ENCODE peak calls at places on chromosomes 16 and 17, in nine cellular contexts. U is suprapubic skin, M is esophagus squamous epithelium, P is body of pancreas, H is H1, E is spleen, W is A549, O is Peyer's patch, Y is uterus. T is an unnamed sample.

GRCh38 chr16:56643080-56643778 is 4.8 kb downstream of the MT1A start:
- DNase-seq in U (peak), M (no peak), P (peak), H (peak), E (peak), W (peak), O (peak), Y (peak), T (peak)

GRCh38 chr16:57970971-57971370 is at the start of gene CNGB1:
- DNase-seq in U (no peak), M (no peak), P (no peak), H (no peak), E (no peak), W (no peak), O (no peak), Y (no peak), T (no peak)

GRCh38 chr17:70862295-70862694 is 693.0 kb downstream of the KCNJ2 start:
- DNase-seq in U (no peak), M (no peak), P (no peak), H (no peak), E (no peak), W (no peak), O (no peak), Y (no peak), T (no peak)

GRCh38 chr16:89506791-89507191 is 1.4 kb upstream of the SPG7 start:
- DNase-seq in U (no peak), M (no peak), P (no peak), H (no peak), E (no peak), W (no peak), O (no peak), Y (no peak), T (no peak)

GRCh38 chr17:38509008-38509771 is 80.9 kb downstream of the ARHGAP23 start:
- DNase-seq in U (peak), M (no peak), P (peak), H (peak), E (peak), W (peak), O (peak), Y (peak), T (peak)

GRCh38 chr17:34581446-34582184 is 2.2 kb downstream of the TMEM132E start:
- DNase-seq in U (no peak), M (no peak), P (no peak), H (no peak), E (no peak), W (no peak), O (no peak), Y (no peak), T (no peak)

GRCh38 chr16:81040837-81041236 is 5.2 kb downstream of the ATMIN start:
- DNase-seq in U (no peak), M (no peak), P (no peak), H (no peak), E (no peak), W (no peak), O (no peak), Y (no peak), T (no peak)

GRCh38 chr16:58053682-58054005 is 28.1 kb downstream of the MMP15 start:
- DNase-seq in U (no peak), M (no peak), P (no peak), H (no peak), E (no peak), W (no peak), O (no peak), Y (no peak), T (no peak)

GRCh38 chr16:19753815-19754643 is 36.0 kb downstream of the IQCK start:
- DNase-seq in U (no peak), M (no peak), P (peak), H (no peak), E (no peak), W (peak), O (no peak), Y (no peak), T (no peak)

GRCh38 chr17:81143200-81143527 is 22.1 kb upstream of the PVALEF start:
- DNase-seq in U (no peak), M (no peak), P (no peak), H (no peak), E (no peak), W (no peak), O (no peak), Y (no peak), T (no peak)

GRCh38 chr16:31120129-31120528 is 2.7 kb downstream of the KAT8 start:
- DNase-seq in U (no peak), M (no peak), P (no peak), H (no peak), E (no peak), W (no peak), O (no peak), Y (no peak), T (no peak)

GRCh38 chr17:68033636-68034451 is 1.7 kb upstream of the KPNA2 start:
- DNase-seq in U (no peak), M (no peak), P (no peak), H (no peak), E (no peak), W (peak), O (no peak), Y (no peak), T (no peak)

GRCh38 chr17:57406131-57406980 is 150.0 kb downstream of the MSI2 start:
- DNase-seq in U (no peak), M (no peak), P (no peak), H (no peak), E (no peak), W (no peak), O (no peak), Y (no peak), T (no peak)

GRCh38 chr17:65467156-65467555 is 94.3 kb downstream of the AXIN2 start:
- DNase-seq in U (no peak), M (no peak), P (no peak), H (no peak), E (no peak), W (no peak), O (no peak), Y (no peak), T (no peak)

GRCh38 chr16:46691720-46692119 is 2.3 kb downstream of the ORC6 start:
- DNase-seq in U (no peak), M (no peak), P (no peak), H (no peak), E (no peak), W (no peak), O (no peak), Y (no peak), T (no peak)

GRCh38 chr17:57138956-57139576 is 54.0 kb downstream of the AKAP1 start:
- DNase-seq in U (no peak), M (no peak), P (no peak), H (no peak), E (no peak), W (peak), O (no peak), Y (no peak), T (no peak)

GRCh38 chr17:40735016-40735415 is 20.1 kb downstream of the KRT25 start:
- DNase-seq in U (no peak), M (no peak), P (no peak), H (no peak), E (no peak), W (no peak), O (no peak), Y (no peak), T (no peak)

DNA sequence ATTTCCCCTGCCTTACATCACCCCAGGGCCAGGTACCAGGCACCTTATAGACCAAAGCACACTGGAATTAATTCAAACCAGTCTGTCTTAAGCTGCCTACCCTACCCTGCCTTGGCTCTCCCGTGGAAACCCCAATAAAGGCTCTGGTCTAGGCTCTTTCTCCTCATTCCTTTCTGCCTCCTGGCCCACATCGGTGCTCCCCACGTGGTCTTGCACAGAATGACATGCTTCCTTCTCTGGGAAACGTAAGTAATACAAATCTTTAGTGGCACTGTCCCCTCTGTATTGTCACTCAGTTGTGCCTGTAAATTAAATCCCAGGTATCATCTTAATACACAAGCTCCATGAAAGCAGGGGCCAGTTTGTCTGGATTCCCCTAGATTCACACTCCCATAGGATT is 16.6 kb downstream of the KRT25 start:
- DNase-seq in U (no peak), M (no peak), P (no peak), H (no peak), E (no peak), W (no peak), O (no peak), Y (no peak), T (no peak)
- TF ChIP-seq CTCF in U (no peak), M (no peak), P (no peak), H (no peak), E (no peak), W (no peak), O (no peak), Y (no peak), T (no peak)

GRCh38 chr17:33464669-33465275 is 171.7 kb upstream of the ASIC2 start:
- DNase-seq in U (no peak), M (no peak), P (no peak), H (no peak), E (no peak), W (no peak), O (no peak), Y (no peak), T (no peak)
- H3K27ac ChIP-seq in U (no peak), M (no peak), P (no peak), H (no peak), E (no peak), W (no peak), O (no peak), Y (no peak), T (no peak)

GRCh38 chr17:69093279-69093789 is 32.6 kb upstream of the ABCA9 start:
- DNase-seq in U (no peak), M (no peak), P (peak), H (no peak), E (no peak), W (no peak), O (no peak), Y (no peak), T (no peak)
- TF ChIP-seq POLR2A in U (no peak), M (no peak), P (no peak), H (no peak), E (no peak), W (no peak), O (no peak), Y (no peak), T (no peak)

GRCh38 chr16:87056083-87056482 is 261.1 kb downstream of the C16orf95 start:
- DNase-seq in U (peak), M (no peak), P (no peak), H (no peak), E (no peak), W (peak), O (no peak), Y (no peak), T (no peak)
- TF ChIP-seq CTCF in U (no peak), M (no peak), P (no peak), H (peak), E (no peak), W (no peak), O (no peak), Y (no peak), T (no peak)

GRCh38 chr16:15038689-15039088 is 17.2 kb downstream of the NTAN1 start:
- DNase-seq in U (no peak), M (no peak), P (no peak), H (no peak), E (no peak), W (no peak), O (peak), Y (no peak), T (no peak)

GRCh38 chr16:15044286-15044685 is 11.6 kb downstream of the NTAN1 start:
- DNase-seq in U (no peak), M (no peak), P (no peak), H (no peak), E (no peak), W (no peak), O (no peak), Y (no peak), T (no peak)

GRCh38 chr16:15037745-15038144 is 18.1 kb downstream of the NTAN1 start:
- DNase-seq in U (no peak), M (no peak), P (no peak), H (no peak), E (no peak), W (no peak), O (peak), Y (no peak), T (no peak)

GRCh38 chr16:15043344-15043743 is 12.5 kb downstream of the NTAN1 start:
- DNase-seq in U (no peak), M (no peak), P (no peak), H (no peak), E (no peak), W (no peak), O (no peak), Y (no peak), T (no peak)

GRCh38 chr16:15041260-15042011 is 14.4 kb downstream of the NTAN1 start:
- DNase-seq in U (no peak), M (no peak), P (peak), H (no peak), E (peak), W (no peak), O (peak), Y (peak), T (peak)
- H3K27ac ChIP-seq in U (no peak), M (peak), P (no peak), H (no peak), E (no peak), W (no peak), O (no peak), Y (peak), T (peak)

GRCh38 chr17:75783069-75783783 is 1.4 kb upstream of the UNK start:
- DNase-seq in U (no peak), M (no peak), P (no peak), H (no peak), E (no peak), W (peak), O (peak), Y (no peak), T (no peak)

GRCh38 chr17:75785016-75785769 is 587 bp downstream of the UNK start:
- DNase-seq in U (peak), M (peak), P (peak), H (peak), E (peak), W (no peak), O (peak), Y (peak), T (peak)

GRCh38 chr17:75785770-75786538 is 1.3 kb downstream of the UNK start:
- DNase-seq in U (peak), M (no peak), P (no peak), H (no peak), E (peak), W (no peak), O (peak), Y (no peak), T (peak)

GRCh38 chr17:75783803-75784472 is 668 bp upstream of the UNK start:
- DNase-seq in U (peak), M (no peak), P (peak), H (peak), E (peak), W (no peak), O (peak), Y (peak), T (peak)

GRCh38 chr17:75784473-75785015 is at the start of gene UNK:
- DNase-seq in U (peak), M (peak), P (peak), H (peak), E (peak), W (peak), O (peak), Y (peak), T (peak)
- TF ChIP-seq POLR2A in U (no peak), M (peak), P (peak), H (no peak), E (peak), W (no peak), O (no peak), Y (peak), T (peak)

DNA sequence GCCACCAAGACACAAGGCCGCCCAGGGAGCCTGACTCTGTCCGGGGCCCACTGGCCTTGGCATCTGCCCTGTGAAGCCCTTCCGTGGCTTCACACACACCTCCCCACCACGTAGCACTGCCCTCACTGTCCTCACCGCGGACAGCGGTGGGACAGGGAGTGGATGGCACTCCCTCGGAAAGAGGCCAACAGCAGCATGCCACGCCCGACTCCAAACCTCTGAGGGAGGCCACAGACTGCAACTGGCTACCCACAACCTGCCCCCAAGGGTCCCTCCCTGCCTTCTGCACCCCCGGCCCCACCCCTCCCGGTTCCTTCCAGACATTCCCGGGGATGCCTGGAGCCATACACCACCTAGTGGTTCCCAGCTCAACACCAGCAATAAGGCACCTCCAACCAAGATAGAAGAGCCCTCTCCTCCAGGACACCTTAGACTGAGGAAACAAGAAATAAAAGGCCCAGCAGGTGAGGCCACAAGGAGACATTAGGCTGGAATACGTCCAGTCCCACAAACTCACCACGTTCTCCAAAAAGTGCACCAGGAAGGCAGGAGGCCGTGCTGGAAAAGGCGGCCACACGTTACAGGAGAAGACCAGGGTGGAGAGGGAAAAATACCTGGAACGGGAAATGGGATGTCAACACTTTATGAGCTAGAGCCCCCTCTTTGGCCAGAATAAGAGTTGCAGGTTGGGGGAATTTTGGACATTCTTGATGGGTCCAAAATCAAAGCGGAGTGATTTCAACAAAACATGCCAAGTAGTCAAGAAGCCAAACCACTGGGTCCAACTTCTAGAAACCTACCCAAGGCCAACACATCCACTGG is 310.0 kb downstream of the SOX9 start:
- DNase-seq in U (no peak), M (no peak), P (no peak), H (peak), E (no peak), W (no peak), O (peak), Y (no peak), T (no peak)
- TF ChIP-seq CTCF in U (no peak), M (peak), P (no peak), H (peak), E (no peak), W (peak), O (peak), Y (no peak), T (no peak)

GRCh38 chr17:43548689-43549379 is 2.7 kb upstream of the ETV4 start:
- DNase-seq in U (no peak), M (no peak), P (no peak), H (no peak), E (no peak), W (no peak), O (no peak), Y (no peak), T (no peak)

GRCh38 chr17:43550754-43551153 is 4.6 kb upstream of the ETV4 start:
- DNase-seq in U (no peak), M (no peak), P (no peak), H (no peak), E (no peak), W (no peak), O (no peak), Y (no peak), T (no peak)

GRCh38 chr17:43547189-43547550 is 1.0 kb upstream of the ETV4 start:
- DNase-seq in U (no peak), M (no peak), P (no peak), H (no peak), E (no peak), W (no peak), O (no peak), Y (no peak), T (no peak)

GRCh38 chr17:43547659-43548256 is 1.6 kb upstream of the ETV4 start:
- DNase-seq in U (no peak), M (no peak), P (no peak), H (no peak), E (no peak), W (no peak), O (no peak), Y (no peak), T (no peak)

GRCh38 chr17:43549496-43549895 is 3.4 kb upstream of the ETV4 start:
- DNase-seq in U (no peak), M (no peak), P (no peak), H (no peak), E (no peak), W (no peak), O (no peak), Y (no peak), T (no peak)
- H3K27ac ChIP-seq in U (peak), M (peak), P (no peak), H (no peak), E (no peak), W (no peak), O (no peak), Y (no peak), T (no peak)

DNA sequence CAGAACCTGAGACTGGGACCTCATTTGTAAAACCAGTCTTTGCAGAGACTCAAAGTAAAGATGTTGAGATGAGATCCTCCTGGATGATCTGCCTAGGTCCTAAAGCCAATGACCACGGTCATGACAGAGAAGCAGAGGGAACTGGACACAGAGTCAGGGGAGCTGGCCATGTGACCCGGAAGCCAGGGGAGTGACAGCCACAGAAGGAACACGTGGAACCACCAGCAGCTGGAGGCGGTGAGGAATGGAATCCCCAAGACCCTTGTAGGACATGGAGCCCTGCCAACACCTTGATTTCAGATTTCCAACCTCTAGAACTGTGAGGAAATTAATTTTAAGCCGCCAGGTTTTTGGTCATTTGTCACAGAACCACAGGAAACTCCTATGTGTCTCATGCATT is 37.0 kb downstream of the USP22 start:
- DNase-seq in U (no peak), M (no peak), P (no peak), H (no peak), E (peak), W (no peak), O (no peak), Y (no peak), T (no peak)
- TF ChIP-seq POLR2A in U (no peak), M (no peak), P (no peak), H (no peak), E (no peak), W (no peak), O (no peak), Y (no peak), T (no peak)